ENCODE peak calls at places on chromosomes 5 and 9, in five cellular contexts. One of them, this sample, is unnamed.

GRCh38 chr9:17064558-17064957 is 70.3 kb upstream of the CNTLN start:
- DNase-seq in H9: no peak
- DNase-seq in neuronal stem cell: no peak
- DNase-seq in mesendoderm: no peak
- DNase-seq in IMR-90: no peak
- DNase-seq in this sample: no peak

GRCh38 chr5:112270299-112271293 is 148.5 kb downstream of the EPB41L4A start:
- DNase-seq in IMR-90: no peak
- DNase-seq in mesendoderm: no peak
- DNase-seq in H9: no peak
- DNase-seq in neuronal stem cell: no peak
- DNase-seq in this sample: no peak

GRCh38 chr5:71719092-71719964 is at the start of gene CARTPT:
- DNase-seq in IMR-90: peak; percentile 6
- DNase-seq in mesendoderm: peak; percentile 72
- DNase-seq in H9: peak; percentile 79
- DNase-seq in neuronal stem cell: peak; percentile 63
- DNase-seq in this sample: peak; percentile 14

GRCh38 chr5:132384506-132384905 is 15.0 kb downstream of the SLC22A5 start:
- DNase-seq in neuronal stem cell: no peak
- DNase-seq in IMR-90: no peak
- DNase-seq in mesendoderm: no peak
- DNase-seq in H9: no peak
- DNase-seq in this sample: no peak

GRCh38 chr5:93746406-93747056 is 5.1 kb upstream of the POU5F2 start:
- DNase-seq in IMR-90: peak; percentile 74
- DNase-seq in neuronal stem cell: no peak
- DNase-seq in H9: no peak
- DNase-seq in mesendoderm: peak; percentile 9
- DNase-seq in this sample: peak; percentile 8

GRCh38 chr9:92607088-92607487 is 62.8 kb downstream of the IPPK start:
- DNase-seq in mesendoderm: no peak
- DNase-seq in IMR-90: peak; percentile 57
- DNase-seq in neuronal stem cell: no peak
- DNase-seq in H9: no peak
- DNase-seq in this sample: no peak

GRCh38 chr5:73321757-73322452 is 126.7 kb downstream of the FOXD1 start:
- DNase-seq in neuronal stem cell: no peak
- DNase-seq in mesendoderm: no peak
- DNase-seq in H9: no peak
- DNase-seq in IMR-90: peak; percentile 97
- DNase-seq in this sample: no peak

GRCh38 chr5:96175090-96175489 is 213.4 kb upstream of the ELL2 start:
- DNase-seq in neuronal stem cell: no peak
- DNase-seq in IMR-90: no peak
- DNase-seq in H9: no peak
- DNase-seq in mesendoderm: no peak
- DNase-seq in this sample: no peak

GRCh38 chr9:12813960-12814876 is 39.4 kb downstream of the LURAP1L start:
- DNase-seq in neuronal stem cell: no peak
- DNase-seq in mesendoderm: peak; percentile 15
- DNase-seq in IMR-90: peak; percentile 100
- DNase-seq in H9: no peak
- DNase-seq in this sample: peak; percentile 87

GRCh38 chr5:116571568-116572321 is 2.9 kb downstream of the SEMA6A start:
- DNase-seq in IMR-90: no peak
- DNase-seq in H9: no peak
- DNase-seq in mesendoderm: peak; percentile 74
- DNase-seq in neuronal stem cell: no peak
- DNase-seq in this sample: no peak
- H2BK5ac ChIP-seq in IMR-90: no peak overlapping the region
- H2BK5ac ChIP-seq in H9: no peak overlapping the region
- H2BK5ac ChIP-seq in mesendoderm: peak overlapping the region; percentile 65
- H2BK5ac ChIP-seq in neuronal stem cell: peak overlapping the region; percentile 88
- H2BK5ac ChIP-seq in this sample: peak overlapping the region; percentile 98

DNA sequence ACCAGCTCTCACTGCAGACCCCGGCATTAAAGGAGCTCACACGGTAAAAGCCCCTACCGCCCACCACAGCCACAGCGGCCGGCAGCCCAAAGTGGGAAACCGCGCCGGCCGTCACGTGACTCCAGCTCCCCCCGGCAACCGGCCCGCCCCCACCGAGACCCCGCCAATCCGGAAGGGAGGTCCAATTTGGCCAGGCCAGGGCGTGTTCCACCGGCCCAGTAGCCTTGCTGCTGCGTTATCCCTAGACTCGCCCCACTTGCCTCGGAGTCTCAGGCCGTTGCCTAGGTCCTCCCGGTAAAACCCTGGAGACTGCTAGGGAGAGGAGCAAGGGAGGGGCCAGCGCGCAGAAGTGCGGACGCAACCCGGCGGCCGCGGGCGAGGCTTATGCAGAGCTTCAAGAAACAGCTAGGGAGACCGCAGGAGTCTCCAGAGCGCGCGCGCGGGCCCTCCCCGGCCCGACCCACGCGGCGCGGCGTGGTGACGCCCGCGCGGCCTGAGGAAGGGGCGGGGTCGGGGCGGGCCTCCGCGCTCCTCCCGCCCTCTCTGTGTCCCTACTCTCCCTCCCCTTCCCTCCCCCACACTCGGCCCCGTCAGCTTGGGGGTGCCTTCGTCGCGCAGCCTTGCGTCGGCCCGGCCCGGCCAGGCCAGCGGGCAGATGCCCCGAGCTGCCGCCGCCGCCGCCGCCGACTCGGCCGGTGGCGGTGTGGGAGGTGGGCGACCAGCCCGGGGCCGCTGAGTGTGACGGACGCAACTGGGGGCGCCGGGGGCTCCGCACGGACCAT is at the start of gene RIC1:
- DNase-seq in IMR-90: peak; percentile 89
- DNase-seq in H9: peak; percentile 95
- DNase-seq in mesendoderm: peak; percentile 97
- DNase-seq in neuronal stem cell: peak; percentile 83
- DNase-seq in this sample: peak; percentile 90
- H2BK5ac ChIP-seq in IMR-90: peak within 1 kb of the TSS; percentile 95
- H2BK5ac ChIP-seq in H9: no peak within 1 kb of the TSS
- H2BK5ac ChIP-seq in mesendoderm: peak within 1 kb of the TSS; percentile 70
- H2BK5ac ChIP-seq in neuronal stem cell: peak within 1 kb of the TSS; percentile 94
- H2BK5ac ChIP-seq in this sample: peak within 1 kb of the TSS; percentile 80

GRCh38 chr9:124869986-124870560 is 8.1 kb downstream of the ARPC5L start:
- DNase-seq in IMR-90: peak; percentile 37
- DNase-seq in H9: no peak
- DNase-seq in mesendoderm: no peak
- DNase-seq in neuronal stem cell: no peak
- DNase-seq in this sample: peak; percentile 33
- H2BK5ac ChIP-seq in IMR-90: peak overlapping the region; percentile 86
- H2BK5ac ChIP-seq in H9: no peak overlapping the region
- H2BK5ac ChIP-seq in mesendoderm: no peak overlapping the region
- H2BK5ac ChIP-seq in neuronal stem cell: peak overlapping the region; percentile 91
- H2BK5ac ChIP-seq in this sample: peak overlapping the region; percentile 42

DNA sequence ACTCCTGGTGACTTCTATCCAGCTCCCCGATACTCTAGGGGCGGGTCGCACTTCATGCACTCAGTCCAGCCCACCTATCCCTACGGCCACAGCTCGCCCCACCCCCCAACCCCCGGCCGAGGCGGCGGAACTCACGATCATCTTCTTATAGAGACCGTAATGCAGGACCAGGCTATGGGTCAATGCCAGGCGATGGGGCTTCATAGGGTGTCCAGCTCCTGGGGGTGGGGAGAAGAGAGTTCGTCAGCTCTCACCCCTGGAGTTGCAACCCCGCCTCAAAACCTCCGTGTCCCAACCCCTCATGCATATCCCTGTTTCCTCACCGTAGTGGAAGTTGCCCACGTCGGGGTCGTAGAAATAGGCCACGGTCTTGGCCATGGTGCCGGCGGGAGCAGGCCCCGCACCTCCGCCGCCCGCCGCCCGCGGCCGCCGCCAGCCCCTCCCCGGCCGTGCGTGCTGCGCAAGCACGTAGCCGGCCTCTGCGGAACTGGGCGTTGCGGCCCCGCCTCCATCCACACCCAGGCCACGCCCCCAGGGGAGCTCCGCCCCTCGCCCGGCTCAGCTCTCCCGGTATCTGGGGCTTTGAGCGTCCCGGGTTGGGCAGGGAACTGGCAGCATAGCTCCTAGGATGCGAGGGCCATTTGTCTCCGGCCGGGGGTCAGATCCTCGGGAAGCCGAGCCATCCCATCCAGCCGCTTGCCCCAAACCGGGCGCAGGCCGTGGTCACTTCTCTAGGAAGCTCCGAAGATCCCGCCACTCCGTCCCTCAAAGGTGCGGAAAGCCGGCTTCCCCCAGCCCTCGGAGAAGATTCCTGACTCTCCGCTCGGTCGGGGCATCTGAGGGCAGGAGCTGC is at the start of the genes HDAC3 and RELL2:
- DNase-seq in IMR-90: peak; percentile 83
- DNase-seq in H9: peak; percentile 95
- DNase-seq in neuronal stem cell: peak; percentile 91
- DNase-seq in mesendoderm: peak; percentile 95
- DNase-seq in this sample: peak; percentile 94
- H2BK5ac ChIP-seq in IMR-90: peak within 1 kb of the TSS; percentile 77
- H2BK5ac ChIP-seq in H9: no peak within 1 kb of the TSS
- H2BK5ac ChIP-seq in neuronal stem cell: peak within 1 kb of the TSS; percentile 45
- H2BK5ac ChIP-seq in mesendoderm: peak within 1 kb of the TSS; percentile 21
- H2BK5ac ChIP-seq in this sample: peak within 1 kb of the TSS; percentile 39